ENCODE peak calls at places on chromosome 17, in seven cellular contexts. M is osteoblast, Q is neural progenitor cell, R is IMR-90, Z is PC-9, F is HCT116, A is HepG2. L is an unnamed sample. For H4K20me1, the result is how much of the 10 kb centered on the place peaks cover.

GRCh38 chr17:59829217-59830006 is 63.3 kb downstream of the TUBD1 start:
- DNase-seq in M (peak), Q (no peak), R (peak), Z (peak), F (peak), A (peak), L (peak)

GRCh38 chr17:46822388-46822921 is 4.0 kb upstream of the WNT3 start:
- DNase-seq in M (peak), Q (no peak), R (no peak), Z (no peak), F (peak), A (no peak), L (no peak)

GRCh38 chr17:61410100-61410551 is 10.5 kb downstream of the TBX2 start:
- DNase-seq in M (no peak), Q (no peak), R (no peak), Z (no peak), F (no peak), A (no peak), L (no peak)

GRCh38 chr17:28612936-28613872 is 781 bp downstream of the RSKR start:
- DNase-seq in M (peak), Q (peak), R (peak), Z (peak), F (no peak), A (peak), L (peak)

GRCh38 chr17:47742319-47743181 is 9.5 kb downstream of the TBX21 start:
- DNase-seq in M (peak), Q (peak), R (no peak), Z (no peak), F (no peak), A (peak), L (peak)

GRCh38 chr17:57980522-57980921 is 7.5 kb downstream of the VEZF1 start:
- DNase-seq in M (no peak), Q (no peak), R (no peak), Z (no peak), F (no peak), A (no peak), L (no peak)

GRCh38 chr17:75494326-75494877 is 20.9 kb downstream of the CASKIN2 start:
- DNase-seq in M (no peak), Q (no peak), R (no peak), Z (no peak), F (no peak), A (no peak), L (no peak)

GRCh38 chr17:36652716-36653115 is 51.3 kb downstream of the MRM1 start:
- DNase-seq in M (no peak), Q (no peak), R (no peak), Z (peak), F (no peak), A (no peak), L (peak)

GRCh38 chr17:74768069-74768762 is 7.9 kb downstream of the NAT9 start:
- DNase-seq in M (peak), Q (no peak), R (peak), Z (peak), F (no peak), A (no peak), L (no peak)

GRCh38 chr17:13346081-13346533 is 255.6 kb downstream of the HS3ST3A1 start:
- DNase-seq in M (no peak), Q (no peak), R (peak), Z (no peak), F (no peak), A (no peak), L (peak)

DNA sequence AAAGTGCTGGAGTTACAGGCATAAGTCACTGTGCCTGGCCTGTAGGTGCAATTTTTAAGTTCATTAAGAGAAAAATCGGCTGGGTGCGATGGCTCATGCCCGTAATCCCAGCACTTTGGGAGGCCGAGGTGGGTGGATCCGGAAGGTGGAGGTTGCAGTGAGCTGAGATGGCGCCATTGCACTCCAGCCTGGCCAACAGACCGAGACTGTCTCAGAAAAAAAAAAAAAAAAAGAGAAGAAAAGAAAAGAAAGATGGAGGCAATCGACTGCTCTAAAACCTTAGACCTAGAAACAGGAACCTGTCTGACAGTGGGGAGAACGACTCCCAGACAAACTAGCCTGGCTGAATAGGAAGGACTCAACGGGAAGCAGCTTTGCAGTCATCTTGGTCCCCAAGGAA is 13.6 kb downstream of the MRC2 start:
- DNase-seq in M (no peak), Q (no peak), R (no peak), Z (no peak), F (no peak), A (no peak), L (no peak)
- H4K20me1 ChIP-seq in M (under half), Q (under half), R (under half), Z (under half), F (under half), A (under half), L (under half)

DNA sequence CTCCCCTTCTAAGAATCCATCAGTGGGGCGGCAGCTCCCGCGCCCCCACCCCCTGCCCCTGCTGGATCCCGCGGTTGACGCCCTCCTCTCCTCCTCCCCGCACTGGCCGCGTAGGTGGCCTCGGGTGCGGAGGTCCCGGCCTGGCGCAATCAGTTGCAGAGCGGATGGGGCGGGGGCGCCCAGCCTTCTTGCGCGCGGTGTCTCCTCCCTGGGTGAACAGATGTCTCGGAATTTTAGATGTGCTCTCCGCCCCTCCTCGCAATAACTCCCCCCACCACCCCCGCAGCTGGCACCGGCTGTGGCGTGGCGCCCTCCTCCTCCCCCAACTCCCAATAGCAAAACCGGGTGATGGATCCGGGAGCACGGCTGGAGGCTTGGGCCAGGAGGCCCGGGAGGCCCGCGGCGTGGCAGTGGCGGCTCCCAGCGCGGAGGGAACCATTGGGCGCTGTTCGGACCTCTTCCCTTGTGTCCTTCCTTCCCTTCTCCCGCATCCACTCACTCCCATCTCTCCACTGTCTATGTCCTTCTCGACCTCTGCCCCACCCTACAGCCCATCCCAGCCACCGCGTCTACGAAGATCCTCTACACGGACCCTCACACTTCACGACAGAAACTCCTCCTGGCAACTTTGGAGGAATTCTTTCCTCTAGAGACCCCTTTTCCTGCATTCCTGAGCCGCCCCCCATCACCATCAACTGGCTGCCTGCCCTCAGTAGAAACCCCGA is 11.0 kb downstream of the NEUROD2 start:
- DNase-seq in M (peak), Q (no peak), R (no peak), Z (no peak), F (no peak), A (no peak), L (no peak)
- H3K4me2 ChIP-seq in M (no peak), Q (no peak), R (no peak), Z (no peak), F (no peak), A (no peak), L (no peak)

GRCh38 chr17:55564077-55564476 is 52.8 kb upstream of the SMIM36 start:
- DNase-seq in M (peak), Q (no peak), R (no peak), Z (no peak), F (no peak), A (no peak), L (no peak)
- H4K20me1 ChIP-seq in M (under half), Q (under half), R (under half), Z (under half), F (under half), A (under half), L (under half)

GRCh38 chr17:45046536-45047125 is 4.8 kb downstream of the DCAKD start:
- DNase-seq in M (peak), Q (no peak), R (peak), Z (no peak), F (no peak), A (no peak), L (no peak)
- H3K4me2 ChIP-seq in M (peak), Q (no peak), R (no peak), Z (peak), F (peak), A (no peak), L (no peak)

GRCh38 chr17:17698869-17699351 is 17.7 kb downstream of the RAI1 start:
- DNase-seq in M (peak), Q (peak), R (peak), Z (no peak), F (no peak), A (no peak), L (no peak)

GRCh38 chr17:17696871-17697633 is 15.8 kb downstream of the RAI1 start:
- DNase-seq in M (peak), Q (no peak), R (no peak), Z (peak), F (no peak), A (no peak), L (no peak)

GRCh38 chr17:17700251-17700969 is 19.2 kb downstream of the RAI1 start:
- DNase-seq in M (peak), Q (peak), R (no peak), Z (no peak), F (no peak), A (no peak), L (no peak)

GRCh38 chr17:17696075-17696474 is 14.8 kb downstream of the RAI1 start:
- DNase-seq in M (peak), Q (no peak), R (no peak), Z (no peak), F (no peak), A (no peak), L (no peak)

DNA sequence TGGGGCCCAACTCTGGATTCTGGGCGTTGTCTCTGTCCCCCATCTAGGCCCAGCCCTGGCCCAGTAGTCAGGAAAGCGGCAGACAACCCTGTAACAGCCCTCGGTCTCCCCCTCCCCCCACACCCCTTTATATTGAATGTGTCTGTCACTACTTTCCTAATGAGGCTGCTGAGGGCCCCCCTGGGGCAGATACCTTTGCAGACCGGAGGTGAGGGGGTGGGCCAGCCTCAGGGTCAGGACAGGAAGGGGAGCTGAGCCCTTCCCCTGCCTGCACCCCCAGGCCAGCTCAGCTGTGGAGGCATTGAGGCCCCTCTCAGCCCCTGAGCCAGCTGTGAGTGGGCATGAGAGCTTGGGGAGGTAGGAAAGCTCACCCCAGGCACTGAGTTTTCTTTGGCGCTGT is 17.1 kb downstream of the RAI1 start:
- DNase-seq in M (peak), Q (peak), R (no peak), Z (no peak), F (no peak), A (no peak), L (no peak)
- H4K20me1 ChIP-seq in M (half or more), Q (half or more), R (half or more), Z (half or more), F (under half), A (under half), L (half or more)

L was measured in hepatocyte.